ENCODE peak calls at places on chromosome 22, in four cellular contexts. K, T, M and G are unnamed samples.

GRCh38 chr22:39234157-39234793 is 10.5 kb downstream of the PDGFB start:
- DNase-seq in K (no peak), T (no peak), M (no peak), G (no peak)

GRCh38 chr22:50243704-50244419 is 961 bp downstream of the TUBGCP6 start:
- DNase-seq in K (no peak), T (no peak), M (no peak), G (no peak)

GRCh38 chr22:28019360-28019759 is 100.3 kb upstream of the PITPNB start:
- DNase-seq in K (no peak), T (no peak), M (peak), G (no peak)

GRCh38 chr22:44304354-44304753 is 8.4 kb downstream of the SHISAL1 start:
- DNase-seq in K (peak), T (no peak), M (no peak), G (peak)

GRCh38 chr22:19723990-19724827 is 870 bp downstream of the GP1BB start:
- DNase-seq in K (no peak), T (no peak), M (no peak), G (no peak)

GRCh38 chr22:28410050-28410816 is 269.4 kb downstream of the TTC28 start:
- DNase-seq in K (no peak), T (no peak), M (no peak), G (no peak)

GRCh38 chr22:33296941-33297340 is 238.8 kb upstream of the SYN3 start:
- DNase-seq in K (no peak), T (no peak), M (no peak), G (no peak)

GRCh38 chr22:42080287-42080686 is 787 bp downstream of the SMDT1 start:
- DNase-seq in K (no peak), T (no peak), M (peak), G (peak)

GRCh38 chr22:44698531-44699421 is 3.2 kb upstream of the PRR5 start:
- DNase-seq in K (peak), T (no peak), M (no peak), G (peak)

GRCh38 chr22:26651840-26652239 is 5.5 kb upstream of the MIAT start:
- DNase-seq in K (no peak), T (no peak), M (no peak), G (no peak)

GRCh38 chr22:48636746-48637145 is 1190.9 kb downstream of the BRD1 start:
- DNase-seq in K (no peak), T (no peak), M (no peak), G (no peak)

GRCh38 chr22:48740731-48741405 is 1086.8 kb downstream of the BRD1 start:
- DNase-seq in K (no peak), T (no peak), M (peak), G (no peak)

GRCh38 chr22:37654556-37655251 is 3.8 kb upstream of the PDXP start:
- DNase-seq in K (no peak), T (no peak), M (no peak), G (no peak)

GRCh38 chr22:43561421-43562178 is 149.8 kb downstream of the MPPED1 start:
- DNase-seq in K (no peak), T (no peak), M (peak), G (no peak)

GRCh38 chr22:29092243-29092642 is 19.4 kb downstream of the KREMEN1 start:
- DNase-seq in K (no peak), T (no peak), M (no peak), G (no peak)

GRCh38 chr22:31302021-31302420 is 9.7 kb upstream of the PIK3IP1 start:
- DNase-seq in K (no peak), T (no peak), M (no peak), G (no peak)

GRCh38 chr22:43263645-43264514 is 76.9 kb upstream of the TTLL12 start:
- DNase-seq in K (no peak), T (no peak), M (no peak), G (peak)

GRCh38 chr22:35783943-35784614 is 66.4 kb downstream of the APOL5 start:
- DNase-seq in K (peak), T (peak), M (no peak), G (no peak)

GRCh38 chr22:48145738-48146137 is 1383.3 kb downstream of the TBC1D22A start:
- DNase-seq in K (no peak), T (no peak), M (peak), G (no peak)

GRCh38 chr22:50620861-50621490 is 7.0 kb downstream of the ARSA start:
- DNase-seq in K (no peak), T (no peak), M (no peak), G (no peak)

GRCh38 chr22:28799125-28799833 is 1.1 kb downstream of the XBP1 start:
- DNase-seq in K (peak), T (peak), M (peak), G (peak)

DNA sequence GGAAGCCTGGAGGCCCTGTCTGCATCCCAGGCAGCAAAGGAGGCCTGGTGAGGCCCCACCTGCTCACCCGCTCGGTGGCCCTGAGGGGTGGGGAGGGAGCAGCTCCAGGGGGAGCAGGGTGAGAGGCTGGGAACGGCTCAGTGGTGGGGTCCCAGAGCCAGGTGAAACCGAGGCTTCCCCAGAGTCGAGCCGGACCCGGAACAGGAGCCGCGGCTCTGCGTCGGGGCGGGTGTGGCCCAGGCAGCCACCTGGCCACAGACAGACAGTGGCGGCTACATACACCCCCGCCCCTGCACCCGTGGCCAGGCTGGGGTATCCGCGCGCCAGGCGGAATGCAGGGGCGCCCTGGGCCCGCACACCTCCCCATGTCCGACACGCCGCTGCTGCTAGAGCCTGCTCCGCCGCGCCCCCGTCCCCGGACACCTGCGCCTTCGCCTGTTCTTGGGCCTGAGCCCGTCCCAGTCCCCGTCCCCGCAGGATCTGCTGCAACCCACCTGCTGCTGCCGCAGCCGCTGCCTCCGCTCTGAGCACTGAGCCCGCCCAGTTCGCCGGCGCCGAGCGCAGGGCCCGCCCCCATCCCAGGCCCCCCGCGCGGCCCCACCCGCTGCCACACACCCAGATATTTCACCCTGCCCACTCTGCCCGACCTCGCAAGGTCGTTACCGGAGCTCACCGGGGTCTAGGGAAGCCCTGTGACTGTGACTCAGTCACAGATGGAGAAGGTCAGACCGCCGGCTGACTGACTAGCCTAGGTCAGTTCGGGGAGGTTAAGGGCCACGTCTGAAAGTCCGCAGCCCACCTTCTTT is at the start of gene SLC7A4:
- DNase-seq in K (no peak), T (no peak), M (no peak), G (no peak)
- H3K4me3 ChIP-seq in K (peak), T (no peak), M (peak), G (peak)

GRCh38 chr22:40511604-40512003 is 124.9 kb downstream of the MRTFA start:
- DNase-seq in K (no peak), T (no peak), M (no peak), G (no peak)
- TF ChIP-seq CTCF in K (no peak), T (no peak), M (no peak), G (no peak)

GRCh38 chr22:25485626-25486545 is 78.6 kb upstream of the GRK3 start:
- DNase-seq in K (no peak), T (no peak), M (peak), G (no peak)
- H3K4me3 ChIP-seq in K (no peak), T (no peak), M (no peak), G (no peak)

GRCh38 chr22:45726081-45726480 is 54.4 kb downstream of the ATXN10 start:
- DNase-seq in K (no peak), T (no peak), M (no peak), G (no peak)
- TF ChIP-seq CTCF in K (no peak), T (no peak), M (no peak), G (no peak)